ENCODE peak calls at places on chromosomes 1 and 21, in five cellular contexts. F is K562, V is GM12878, X is HepG2, L is HCT116. B is an unnamed sample.

GRCh38 chr1:229880271-229881170 is 186.5 kb upstream of the GALNT2 start:
- DNase-seq in F (no peak), V (no peak), X (no peak), L (no peak), B (no peak)

GRCh38 chr1:56064705-56065104 is 514.7 kb downstream of the PLPP3 start:
- DNase-seq in F (no peak), V (no peak), X (no peak), L (peak; percentile 2), B (no peak)

GRCh38 chr1:203828424-203828823 is 33.0 kb upstream of the SNRPE start:
- DNase-seq in F (no peak), V (no peak), X (no peak), L (no peak), B (no peak)

GRCh38 chr1:66623812-66624211 is 89.9 kb downstream of the SGIP1 start:
- DNase-seq in F (no peak), V (no peak), X (no peak), L (no peak), B (no peak)

GRCh38 chr1:224641030-224641429 is 24.9 kb downstream of the CNIH3 start:
- DNase-seq in F (peak; percentile 29), V (no peak), X (peak; percentile 31), L (peak; percentile 33), B (peak; percentile 59)

GRCh38 chr21:29078884-29079765 is 5.7 kb upstream of the CCT8 start:
- DNase-seq in F (peak; percentile 35), V (peak; percentile 68), X (no peak), L (no peak), B (no peak)

GRCh38 chr1:100267284-100267683 is 1.3 kb downstream of the RTCA start:
- DNase-seq in F (no peak), V (no peak), X (no peak), L (no peak), B (no peak)

GRCh38 chr1:23916209-23917131 is 3.3 kb upstream of the CNR2 start:
- DNase-seq in F (peak; percentile 90), V (peak; percentile 53), X (peak; percentile 60), L (peak; percentile 81), B (peak; percentile 83)

DNA sequence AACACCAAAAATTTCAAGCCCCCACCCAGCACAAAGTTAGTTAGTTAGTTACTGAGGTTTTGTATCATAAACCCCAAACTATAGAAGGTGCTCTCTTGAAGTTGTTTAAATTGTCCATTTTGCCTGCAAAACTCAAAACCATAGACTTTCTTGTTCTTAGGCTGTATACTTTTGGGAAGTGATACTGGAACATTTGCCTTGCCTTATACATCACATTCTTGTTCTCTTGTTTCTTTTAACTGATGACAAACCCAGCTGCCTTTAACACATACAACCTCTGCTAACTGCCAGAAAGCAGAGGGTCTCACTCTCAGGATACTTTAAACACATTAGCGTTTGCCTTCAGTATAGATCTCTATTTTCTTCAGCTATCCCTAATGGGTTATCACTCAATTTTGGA is 570.5 kb downstream of the MRPL39 start:
- DNase-seq in F (no peak), V (no peak), X (no peak), L (no peak), B (no peak)
- TF ChIP-seq JUND in F (no peak), V (no peak), X (no peak), L (no peak), B (no peak)

GRCh38 chr1:77834771-77835334 is 53.6 kb upstream of the NEXN start:
- DNase-seq in F (no peak), V (no peak), X (no peak), L (no peak), B (peak; percentile 42)
- TF ChIP-seq JUND in F (no peak), V (no peak), X (no peak), L (no peak), B (no peak)

DNA sequence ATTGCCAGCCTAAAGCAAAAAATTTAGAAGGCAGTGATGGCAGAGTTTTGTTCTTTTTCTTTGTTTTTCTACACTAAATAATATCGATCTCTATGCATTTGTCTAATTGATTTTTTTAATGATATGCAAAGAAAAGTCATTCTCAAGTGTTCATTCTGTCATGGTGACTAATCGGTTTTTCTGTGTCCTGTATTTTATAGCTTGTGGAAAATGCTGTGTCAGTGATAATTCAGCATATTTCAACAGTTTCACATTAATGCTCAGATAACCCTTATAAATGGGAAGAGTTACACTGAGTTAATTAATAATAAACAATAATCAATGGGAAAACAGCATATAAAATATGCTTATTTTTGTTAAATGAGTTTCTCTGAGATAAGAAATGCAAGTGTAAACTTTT is 824.9 kb downstream of the AMY1C start:
- DNase-seq in F (no peak), V (no peak), X (no peak), L (no peak), B (no peak)
- TF ChIP-seq JUND in F (no peak), V (no peak), X (no peak), L (no peak), B (no peak)

GRCh38 chr1:242189591-242189990 is 190.7 kb upstream of the MAP1LC3C start:
- DNase-seq in F (peak; percentile 6), V (no peak), X (no peak), L (no peak), B (no peak)

GRCh38 chr1:242187171-242187570 is 188.3 kb upstream of the MAP1LC3C start:
- DNase-seq in F (no peak), V (no peak), X (no peak), L (no peak), B (no peak)

GRCh38 chr1:242187816-242188215 is 188.9 kb upstream of the MAP1LC3C start:
- DNase-seq in F (no peak), V (no peak), X (no peak), L (no peak), B (no peak)

GRCh38 chr1:242185728-242186127 is 186.8 kb upstream of the MAP1LC3C start:
- DNase-seq in F (no peak), V (no peak), X (no peak), L (no peak), B (no peak)

GRCh38 chr1:242184955-242185354 is 186.1 kb upstream of the MAP1LC3C start:
- DNase-seq in F (no peak), V (no peak), X (no peak), L (no peak), B (no peak)
- TF ChIP-seq JUND in F (no peak), V (no peak), X (no peak), L (no peak), B (no peak)

GRCh38 chr1:161726631-161727342 is 5.4 kb downstream of the FCRLB start:
- DNase-seq in F (peak; percentile 95), V (no peak), X (peak; percentile 55), L (peak; percentile 56), B (peak; percentile 79)
- TF ChIP-seq JUND in F (no peak), V (no peak), X (no peak), L (no peak), B (no peak)

GRCh38 chr1:30123896-30124295 is 599.5 kb downstream of the MATN1 start:
- DNase-seq in F (peak; percentile 52), V (no peak), X (no peak), L (no peak), B (no peak)
- TF ChIP-seq JUND in F (no peak), V (no peak), X (no peak), L (no peak), B (no peak)

GRCh38 chr1:89288051-89288340 is 15.3 kb upstream of the GBP5 start:
- DNase-seq in F (no peak), V (no peak), X (no peak), L (no peak), B (no peak)

GRCh38 chr1:89291276-89291675 is 18.6 kb upstream of the GBP5 start:
- DNase-seq in F (no peak), V (no peak), X (no peak), L (no peak), B (no peak)

GRCh38 chr1:89285715-89286380 is 13.2 kb upstream of the GBP5 start:
- DNase-seq in F (no peak), V (no peak), X (no peak), L (no peak), B (no peak)

GRCh38 chr1:89287182-89288050 is 14.8 kb upstream of the GBP5 start:
- DNase-seq in F (no peak), V (no peak), X (no peak), L (no peak), B (no peak)

DNA sequence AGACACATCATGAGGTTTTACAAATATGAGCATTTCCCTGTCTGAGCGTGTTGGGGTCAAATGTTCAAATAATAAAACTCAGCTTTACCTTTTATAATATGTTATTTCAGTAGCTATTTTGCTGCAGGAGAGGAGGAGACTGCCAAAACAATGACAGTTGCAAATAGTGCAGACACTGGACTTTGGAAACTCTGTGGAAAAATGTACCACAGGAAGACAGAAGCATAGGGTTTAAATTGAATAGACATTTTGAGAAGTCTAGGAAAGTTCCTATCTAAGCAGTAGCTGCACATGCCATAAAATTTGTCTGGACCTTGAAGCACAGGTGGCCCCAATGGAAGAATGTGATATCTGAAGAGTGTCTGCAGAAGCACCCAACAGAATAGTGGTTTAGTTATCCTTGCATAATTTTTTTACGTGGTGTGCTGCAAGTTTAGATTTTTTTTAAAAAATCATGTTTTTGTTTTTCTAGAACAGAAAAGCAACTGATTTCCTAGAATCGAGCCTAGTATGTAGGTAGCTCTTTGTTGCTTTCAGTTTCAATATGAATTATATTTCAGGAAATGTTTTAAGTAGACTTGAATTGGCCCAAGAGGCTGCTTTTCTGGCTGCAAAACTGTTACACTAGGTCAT is 14.0 kb upstream of the GBP5 start:
- DNase-seq in F (no peak), V (no peak), X (no peak), L (no peak), B (no peak)
- TF ChIP-seq JUND in F (no peak), V (no peak), X (no peak), L (no peak), B (no peak)

GRCh38 chr21:33112151-33112550 is 42.2 kb downstream of the OLIG1 start:
- DNase-seq in F (no peak), V (no peak), X (no peak), L (no peak), B (no peak)
- TF ChIP-seq JUND in F (no peak), V (no peak), X (no peak), L (no peak), B (no peak)